ENCODE peak calls at places on chromosomes 1 and 21, in five cellular contexts. One of them, this sample, is unnamed.

GRCh38 chr1:84936116-84936810 is 43.3 kb upstream of the LPAR3 start:
- DNase-seq in NCI-H1694 treated with DMSO at 0.1 percent for 48 hours: peak
- DNase-seq in esophagus muscularis mucosa: no peak
- DNase-seq in HT-29: peak
- DNase-seq in RCC 7860: peak
- DNase-seq in this sample: no peak

GRCh38 chr1:117821782-117822447 is 107.5 kb downstream of the GDAP2 start:
- DNase-seq in NCI-H1694 treated with DMSO at 0.1 percent for 48 hours: no peak
- DNase-seq in esophagus muscularis mucosa: no peak
- DNase-seq in HT-29: peak
- DNase-seq in RCC 7860: peak
- DNase-seq in this sample: no peak

GRCh38 chr1:52365091-52365745 is 787 bp downstream of the CC2D1B start:
- DNase-seq in esophagus muscularis mucosa: no peak
- DNase-seq in NCI-H1694 treated with DMSO at 0.1 percent for 48 hours: no peak
- DNase-seq in RCC 7860: peak
- DNase-seq in HT-29: peak
- DNase-seq in this sample: no peak

GRCh38 chr1:51833700-51834099 is 44.8 kb downstream of the NRDC start:
- DNase-seq in RCC 7860: no peak
- DNase-seq in esophagus muscularis mucosa: no peak
- DNase-seq in NCI-H1694 treated with DMSO at 0.1 percent for 48 hours: no peak
- DNase-seq in HT-29: no peak
- DNase-seq in this sample: no peak

GRCh38 chr1:119006406-119007279 is 18.5 kb upstream of the TBX15 start:
- DNase-seq in NCI-H1694 treated with DMSO at 0.1 percent for 48 hours: no peak
- DNase-seq in HT-29: no peak
- DNase-seq in RCC 7860: no peak
- DNase-seq in esophagus muscularis mucosa: no peak
- DNase-seq in this sample: no peak

GRCh38 chr1:199089393-199090122 is 450.7 kb downstream of the PTPRC start:
- DNase-seq in RCC 7860: no peak
- DNase-seq in NCI-H1694 treated with DMSO at 0.1 percent for 48 hours: no peak
- DNase-seq in esophagus muscularis mucosa: no peak
- DNase-seq in HT-29: no peak
- DNase-seq in this sample: no peak

GRCh38 chr21:33899199-33899598 is 16.4 kb downstream of the ATP5PO start:
- DNase-seq in HT-29: no peak
- DNase-seq in NCI-H1694 treated with DMSO at 0.1 percent for 48 hours: no peak
- DNase-seq in esophagus muscularis mucosa: no peak
- DNase-seq in RCC 7860: no peak
- DNase-seq in this sample: no peak

GRCh38 chr1:184947497-184948256 is 26.6 kb downstream of the NIBAN1 start:
- DNase-seq in NCI-H1694 treated with DMSO at 0.1 percent for 48 hours: no peak
- DNase-seq in esophagus muscularis mucosa: peak
- DNase-seq in HT-29: no peak
- DNase-seq in RCC 7860: no peak
- DNase-seq in this sample: no peak

GRCh38 chr1:3070304-3070653 is 1.3 kb downstream of the PRDM16 start:
- DNase-seq in NCI-H1694 treated with DMSO at 0.1 percent for 48 hours: no peak
- DNase-seq in esophagus muscularis mucosa: no peak
- DNase-seq in HT-29: no peak
- DNase-seq in RCC 7860: no peak
- DNase-seq in this sample: no peak

GRCh38 chr1:910311-910880 is 13.3 kb upstream of the SAMD11 start:
- DNase-seq in esophagus muscularis mucosa: no peak
- DNase-seq in RCC 7860: peak
- DNase-seq in HT-29: no peak
- DNase-seq in NCI-H1694 treated with DMSO at 0.1 percent for 48 hours: no peak
- DNase-seq in this sample: no peak

GRCh38 chr1:240122639-240123604 is 31.2 kb downstream of the FMN2 start:
- DNase-seq in NCI-H1694 treated with DMSO at 0.1 percent for 48 hours: no peak
- DNase-seq in RCC 7860: no peak
- DNase-seq in esophagus muscularis mucosa: no peak
- DNase-seq in HT-29: peak
- DNase-seq in this sample: no peak

GRCh38 chr1:92858564-92859399 is 26.9 kb downstream of the RPL5 start:
- DNase-seq in RCC 7860: peak
- DNase-seq in NCI-H1694 treated with DMSO at 0.1 percent for 48 hours: peak
- DNase-seq in HT-29: peak
- DNase-seq in esophagus muscularis mucosa: peak
- DNase-seq in this sample: peak

GRCh38 chr1:168637350-168637991 is 61.1 kb downstream of the XCL1 start:
- DNase-seq in HT-29: peak
- DNase-seq in NCI-H1694 treated with DMSO at 0.1 percent for 48 hours: peak
- DNase-seq in esophagus muscularis mucosa: no peak
- DNase-seq in RCC 7860: peak
- DNase-seq in this sample: no peak

GRCh38 chr1:202291961-202292712 is 49.6 kb downstream of the UBE2T start:
- DNase-seq in esophagus muscularis mucosa: no peak
- DNase-seq in HT-29: no peak
- DNase-seq in NCI-H1694 treated with DMSO at 0.1 percent for 48 hours: no peak
- DNase-seq in RCC 7860: peak
- DNase-seq in this sample: no peak

GRCh38 chr21:35358008-35358407 is 308.9 kb upstream of the RUNX1 start:
- DNase-seq in NCI-H1694 treated with DMSO at 0.1 percent for 48 hours: no peak
- DNase-seq in esophagus muscularis mucosa: no peak
- DNase-seq in HT-29: no peak
- DNase-seq in RCC 7860: no peak
- DNase-seq in this sample: no peak

GRCh38 chr1:241077386-241078147 is 279.4 kb downstream of the RGS7 start:
- DNase-seq in esophagus muscularis mucosa: no peak
- DNase-seq in RCC 7860: no peak
- DNase-seq in NCI-H1694 treated with DMSO at 0.1 percent for 48 hours: no peak
- DNase-seq in HT-29: no peak
- DNase-seq in this sample: no peak

GRCh38 chr1:110580244-110580643 is 25.9 kb downstream of the KCNA2 start:
- DNase-seq in HT-29: no peak
- DNase-seq in RCC 7860: no peak
- DNase-seq in esophagus muscularis mucosa: no peak
- DNase-seq in NCI-H1694 treated with DMSO at 0.1 percent for 48 hours: no peak
- DNase-seq in this sample: no peak

GRCh38 chr1:106232128-106232527 is 824.3 kb upstream of the PRMT6 start:
- DNase-seq in HT-29: no peak
- DNase-seq in NCI-H1694 treated with DMSO at 0.1 percent for 48 hours: no peak
- DNase-seq in esophagus muscularis mucosa: no peak
- DNase-seq in RCC 7860: no peak
- DNase-seq in this sample: no peak

GRCh38 chr21:45747233-45747766 is 103.8 kb downstream of the PCBP3 start:
- DNase-seq in NCI-H1694 treated with DMSO at 0.1 percent for 48 hours: no peak
- DNase-seq in HT-29: no peak
- DNase-seq in esophagus muscularis mucosa: peak
- DNase-seq in RCC 7860: no peak
- DNase-seq in this sample: no peak

GRCh38 chr1:117447661-117448060 is 80.4 kb downstream of the MAN1A2 start:
- DNase-seq in esophagus muscularis mucosa: no peak
- DNase-seq in RCC 7860: no peak
- DNase-seq in HT-29: no peak
- DNase-seq in NCI-H1694 treated with DMSO at 0.1 percent for 48 hours: no peak
- DNase-seq in this sample: no peak

GRCh38 chr1:157154940-157155514 is 16.8 kb upstream of the ETV3 start:
- DNase-seq in esophagus muscularis mucosa: no peak
- DNase-seq in HT-29: peak
- DNase-seq in RCC 7860: peak
- DNase-seq in NCI-H1694 treated with DMSO at 0.1 percent for 48 hours: no peak
- DNase-seq in this sample: no peak

GRCh38 chr1:29805896-29806160 is 569.5 kb downstream of the PTPRU start:
- DNase-seq in RCC 7860: no peak
- DNase-seq in HT-29: no peak
- DNase-seq in esophagus muscularis mucosa: no peak
- DNase-seq in NCI-H1694 treated with DMSO at 0.1 percent for 48 hours: no peak
- DNase-seq in this sample: no peak

GRCh38 chr1:110554871-110555801 is 36.2 kb upstream of the KCNA10 start:
- DNase-seq in esophagus muscularis mucosa: no peak
- DNase-seq in HT-29: no peak
- DNase-seq in RCC 7860: no peak
- DNase-seq in NCI-H1694 treated with DMSO at 0.1 percent for 48 hours: no peak
- DNase-seq in this sample: peak

GRCh38 chr1:87869563-87869962 is 540.9 kb downstream of the LMO4 start:
- DNase-seq in HT-29: peak
- DNase-seq in NCI-H1694 treated with DMSO at 0.1 percent for 48 hours: no peak
- DNase-seq in RCC 7860: peak
- DNase-seq in esophagus muscularis mucosa: no peak
- DNase-seq in this sample: no peak

GRCh38 chr1:48676376-48676775 is 100.3 kb downstream of the BEND5 start:
- DNase-seq in HT-29: no peak
- DNase-seq in esophagus muscularis mucosa: no peak
- DNase-seq in NCI-H1694 treated with DMSO at 0.1 percent for 48 hours: no peak
- DNase-seq in RCC 7860: no peak
- DNase-seq in this sample: no peak

GRCh38 chr1:109136766-109137165 is 22.9 kb downstream of the ELAPOR1 start:
- DNase-seq in RCC 7860: no peak
- DNase-seq in esophagus muscularis mucosa: no peak
- DNase-seq in HT-29: no peak
- DNase-seq in NCI-H1694 treated with DMSO at 0.1 percent for 48 hours: no peak
- DNase-seq in this sample: no peak

GRCh38 chr1:214678386-214678785 is 75.4 kb downstream of the CENPF start:
- DNase-seq in NCI-H1694 treated with DMSO at 0.1 percent for 48 hours: no peak
- DNase-seq in HT-29: peak
- DNase-seq in esophagus muscularis mucosa: no peak
- DNase-seq in RCC 7860: no peak
- DNase-seq in this sample: no peak

GRCh38 chr1:28328228-28328648 is 602 bp upstream of the MED18 start:
- DNase-seq in HT-29: no peak
- DNase-seq in esophagus muscularis mucosa: no peak
- DNase-seq in NCI-H1694 treated with DMSO at 0.1 percent for 48 hours: no peak
- DNase-seq in RCC 7860: no peak
- DNase-seq in this sample: no peak

GRCh38 chr21:34544032-34544496 is 32.1 kb upstream of the KCNE1 start:
- DNase-seq in HT-29: peak
- DNase-seq in RCC 7860: peak
- DNase-seq in NCI-H1694 treated with DMSO at 0.1 percent for 48 hours: peak
- DNase-seq in esophagus muscularis mucosa: no peak
- DNase-seq in this sample: peak

GRCh38 chr1:223363856-223364684 is at the start of gene SUSD4:
- DNase-seq in NCI-H1694 treated with DMSO at 0.1 percent for 48 hours: peak
- DNase-seq in RCC 7860: peak
- DNase-seq in HT-29: peak
- DNase-seq in esophagus muscularis mucosa: no peak
- DNase-seq in this sample: peak

GRCh38 chr1:247373721-247374141 is 42.1 kb upstream of the ZNF496 start:
- DNase-seq in RCC 7860: no peak
- DNase-seq in NCI-H1694 treated with DMSO at 0.1 percent for 48 hours: no peak
- DNase-seq in esophagus muscularis mucosa: no peak
- DNase-seq in HT-29: peak
- DNase-seq in this sample: no peak

GRCh38 chr1:40780678-40781613 is 2.6 kb upstream of the KCNQ4 start:
- DNase-seq in esophagus muscularis mucosa: no peak
- DNase-seq in NCI-H1694 treated with DMSO at 0.1 percent for 48 hours: no peak
- DNase-seq in HT-29: no peak
- DNase-seq in RCC 7860: no peak
- DNase-seq in this sample: no peak

GRCh38 chr1:156616463-156616862 is 2.8 kb upstream of the HAPLN2 start:
- DNase-seq in HT-29: peak
- DNase-seq in RCC 7860: peak
- DNase-seq in NCI-H1694 treated with DMSO at 0.1 percent for 48 hours: no peak
- DNase-seq in esophagus muscularis mucosa: no peak
- DNase-seq in this sample: no peak

This sample was measured in activated CD4-positive, CD25-positive, alpha-beta regulatory T cell.